ENCODE peak calls at places on chromosomes 13 and 19, in seven cellular contexts. H, Q, F, P, B, K and X are unnamed samples. For H3K4me1, the result is how much of the 10 kb centered on the place peaks cover.

GRCh38 chr13:84400711-84401110 is 518.4 kb upstream of the SLITRK1 start:
- DNase-seq in P (no peak), H (no peak), Q (no peak), B (no peak), F (peak), K (no peak), X (no peak)

GRCh38 chr19:4722671-4723464 is 774 bp downstream of the DPP9 start:
- DNase-seq in H (peak), F (peak), P (no peak), K (no peak), B (no peak), Q (peak), X (peak)

GRCh38 chr19:30450101-30450500 is 77.9 kb downstream of the ZNF536 start:
- DNase-seq in P (peak), K (no peak), B (no peak), F (no peak), Q (peak), H (no peak), X (no peak)

GRCh38 chr19:46068345-46069258 is 27.8 kb upstream of the IGFL4 start:
- DNase-seq in P (peak), H (no peak), F (peak), K (no peak), B (peak), Q (peak), X (no peak)

GRCh38 chr13:59842507-59842906 is 321.2 kb downstream of the DIAPH3 start:
- DNase-seq in K (no peak), B (no peak), Q (no peak), H (no peak), F (peak), P (no peak), X (no peak)

GRCh38 chr13:105936816-105937215 is 598.6 kb downstream of the EFNB2 start:
- DNase-seq in Q (no peak), B (no peak), F (peak), H (no peak), P (no peak), K (no peak), X (no peak)

GRCh38 chr19:38152461-38153379 is 71.3 kb downstream of the DPF1 start:
- DNase-seq in F (peak), P (no peak), B (no peak), Q (no peak), H (no peak), K (no peak), X (no peak)

GRCh38 chr13:47215741-47216140 is 318.9 kb upstream of the HTR2A start:
- DNase-seq in H (no peak), B (no peak), K (no peak), Q (no peak), F (peak), P (no peak), X (no peak)

GRCh38 chr19:3275068-3275582 is 50.7 kb downstream of the CELF5 start:
- DNase-seq in Q (no peak), P (no peak), H (no peak), B (peak), F (no peak), K (no peak), X (no peak)

GRCh38 chr19:40565910-40566495 is 10.7 kb upstream of the SHKBP1 start:
- DNase-seq in Q (no peak), F (no peak), H (no peak), B (no peak), P (no peak), K (no peak), X (no peak)

GRCh38 chr13:28478127-28478526 is 16.8 kb downstream of the FLT1 start:
- DNase-seq in B (no peak), P (no peak), Q (no peak), H (no peak), K (no peak), F (peak), X (no peak)

GRCh38 chr13:73936001-73936400 is 198.2 kb downstream of the KLF12 start:
- DNase-seq in P (no peak), F (peak), B (no peak), K (no peak), H (no peak), Q (no peak), X (no peak)

GRCh38 chr13:112060899-112061366 is 6.0 kb upstream of the SOX1 start:
- DNase-seq in H (no peak), Q (no peak), K (no peak), F (no peak), P (no peak), B (no peak), X (no peak)

GRCh38 chr13:65966991-65967451 is 1263.1 kb downstream of the PCDH9 start:
- DNase-seq in K (no peak), F (peak), P (no peak), B (peak), H (no peak), Q (no peak), X (no peak)

GRCh38 chr13:40318366-40318765 is 348.1 kb downstream of the FOXO1 start:
- DNase-seq in F (no peak), Q (peak), H (peak), B (no peak), K (no peak), P (peak), X (peak)

GRCh38 chr13:86856996-86857395 is 814.2 kb upstream of the SLITRK5 start:
- DNase-seq in K (no peak), B (no peak), H (no peak), P (no peak), Q (no peak), F (peak), X (no peak)

GRCh38 chr13:19597523-19597922 is 35.9 kb upstream of the MPHOSPH8 start:
- DNase-seq in H (no peak), K (no peak), Q (no peak), F (peak), B (no peak), P (no peak), X (no peak)

GRCh38 chr13:31670831-31671617 is 68.3 kb upstream of the RXFP2 start:
- DNase-seq in Q (no peak), H (no peak), P (no peak), F (no peak), B (no peak), K (no peak), X (no peak)

GRCh38 chr13:101202590-101202989 is 213.7 kb downstream of the NALCN start:
- DNase-seq in F (no peak), K (no peak), B (no peak), Q (no peak), P (no peak), H (no peak), X (no peak)

GRCh38 chr19:17079710-17080440 is 4.3 kb downstream of the MYO9B start:
- DNase-seq in K (peak), B (peak), H (peak), Q (peak), F (peak), P (peak), X (peak)

GRCh38 chr13:101447852-101448251 is 4.6 kb upstream of the ITGBL1 start:
- DNase-seq in B (no peak), F (peak), Q (no peak), H (no peak), K (no peak), P (no peak), X (no peak)

GRCh38 chr19:3396881-3397265 is 30.5 kb downstream of the NFIC start:
- DNase-seq in H (no peak), F (no peak), P (no peak), Q (no peak), K (no peak), B (no peak), X (no peak)

GRCh38 chr13:77345150-77345780 is 18.4 kb upstream of the MYCBP2 start:
- DNase-seq in F (no peak), B (no peak), Q (no peak), K (no peak), H (no peak), P (no peak), X (no peak)

GRCh38 chr19:41352609-41353465 is 885 bp downstream of the TGFB1 start:
- DNase-seq in K (peak), P (peak), H (peak), Q (peak), F (peak), B (peak), X (peak)

GRCh38 chr13:94009696-94010095 is 469.8 kb downstream of the DCT start:
- DNase-seq in Q (no peak), K (no peak), H (no peak), B (no peak), P (no peak), F (peak), X (no peak)

GRCh38 chr19:40771101-40771539 is 4.2 kb upstream of the MIA start:
- DNase-seq in H (no peak), K (no peak), B (no peak), F (no peak), Q (no peak), P (no peak), X (no peak)

GRCh38 chr19:10567696-10568443 is 909 bp downstream of the CDKN2D start:
- DNase-seq in F (no peak), H (no peak), B (no peak), K (no peak), Q (no peak), P (no peak), X (no peak)
- H3K4me1 ChIP-seq in F (under half), H (under half), B (under half), K (under half), Q (under half), P (under half), X (under half)

GRCh38 chr19:36489139-36489919 is at the start of gene ZNF566:
- DNase-seq in F (peak), Q (peak), P (peak), K (peak), B (peak), H (peak), X (peak)

GRCh38 chr19:36489920-36490415 is 607 bp upstream of the ZNF566 start:
- DNase-seq in B (peak), P (peak), F (peak), K (no peak), Q (peak), H (peak), X (peak)

GRCh38 chr19:36488816-36489138 is 584 bp downstream of the ZNF566 start:
- DNase-seq in H (no peak), F (no peak), P (no peak), K (no peak), Q (no peak), B (peak), X (no peak)

GRCh38 chr19:36483653-36484052 is 5.7 kb downstream of the ZNF566 start:
- DNase-seq in Q (no peak), B (no peak), F (no peak), H (no peak), P (no peak), K (no peak), X (no peak)

DNA sequence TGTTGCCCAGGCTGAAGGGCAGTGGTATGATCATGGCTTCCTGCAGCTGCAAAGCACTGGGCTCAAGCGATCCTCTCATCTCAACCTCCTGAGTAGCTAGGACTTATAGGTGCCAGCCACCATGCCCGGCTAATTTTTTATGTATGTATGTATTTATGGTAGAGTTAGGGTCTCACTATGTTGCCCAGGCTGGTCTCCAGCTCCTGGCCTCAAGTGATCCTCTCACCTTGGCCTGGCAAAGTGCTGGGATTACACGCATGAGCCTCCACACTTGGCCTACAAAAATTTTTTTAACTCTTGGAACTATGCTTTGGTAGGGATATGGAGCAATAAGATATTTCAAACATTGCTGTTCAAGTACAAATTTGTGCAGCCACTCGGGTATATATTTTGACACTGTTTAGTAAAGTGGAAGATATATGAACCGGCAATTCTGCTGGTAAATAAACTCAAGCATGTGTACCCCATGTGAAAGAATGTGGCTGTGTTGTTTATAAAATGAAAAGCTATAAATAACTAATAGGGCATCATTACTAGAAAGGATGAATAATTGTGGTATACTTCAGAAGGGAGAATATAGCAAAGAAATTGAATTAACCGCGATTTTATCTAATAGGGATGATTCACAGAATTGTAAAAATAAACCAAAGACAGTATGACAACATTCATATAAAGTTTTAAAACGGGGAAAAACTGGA is 1.1 kb downstream of the ZNF566 start:
- DNase-seq in F (peak), K (no peak), B (peak), H (no peak), Q (no peak), P (no peak), X (no peak)
- H3K4me3 ChIP-seq in F (peak), K (peak), B (peak), H (peak), Q (no peak), P (peak), X (peak)

DNA sequence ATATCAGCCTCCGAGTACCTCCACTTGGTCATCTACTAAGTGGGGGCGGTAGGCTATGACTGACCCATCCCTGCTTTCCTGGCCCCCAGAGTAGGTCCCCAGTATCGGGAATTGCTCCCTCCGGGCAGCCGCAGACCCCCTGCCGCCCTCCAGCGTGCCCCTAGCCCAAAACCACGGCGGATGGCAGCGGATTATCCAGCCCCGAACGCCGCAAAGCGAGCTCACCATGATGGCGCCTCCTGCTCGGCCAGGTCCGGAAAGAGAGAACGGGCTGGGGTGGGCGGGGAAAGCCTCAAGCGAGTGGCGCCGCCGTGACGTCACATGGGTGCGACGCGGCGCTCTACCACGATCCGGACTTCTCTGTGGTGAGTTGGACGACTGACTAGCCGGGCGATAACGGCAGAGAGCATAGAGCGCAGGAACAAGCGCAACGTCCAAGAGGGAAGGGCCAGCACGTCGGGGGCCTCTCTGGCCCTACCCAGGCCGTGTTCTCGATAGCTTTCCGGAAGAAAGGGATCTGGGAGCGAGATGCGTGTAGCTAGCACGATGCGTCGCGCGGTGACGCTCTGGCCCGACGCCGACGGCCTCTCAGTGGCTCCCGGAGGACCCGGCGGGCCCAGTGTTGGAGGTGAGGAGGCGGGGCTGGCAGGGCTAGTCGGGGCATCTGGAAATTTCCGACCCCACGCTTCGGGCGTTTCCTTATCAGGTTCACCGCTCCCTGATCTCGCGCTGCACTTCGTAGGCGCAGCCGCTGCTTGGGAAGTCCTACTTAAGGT is at the start of the genes RPL18 and SPHK2:
- DNase-seq in F (peak), B (peak), K (peak), H (peak), P (peak), Q (peak), X (peak)
- TF ChIP-seq POLR2A in F (peak), B (peak), K (peak), H (no peak), P (peak), Q (peak), X (peak)

GRCh38 chr19:1103691-1104451 is at the start of gene GPX4:
- DNase-seq in H (peak), P (peak), K (peak), B (peak), F (peak), Q (peak), X (peak)
- H3K4me1 ChIP-seq in H (under half), P (under half), K (half or more), B (half or more), F (under half), Q (under half), X (under half)

GRCh38 chr19:15843186-15843585 is 27.7 kb upstream of the OR10H1 start:
- DNase-seq in Q (no peak), F (no peak), B (no peak), P (no peak), H (no peak), K (no peak), X (no peak)

GRCh38 chr19:15850385-15850784 is 34.9 kb upstream of the OR10H1 start:
- DNase-seq in F (no peak), K (no peak), P (no peak), B (no peak), H (no peak), Q (no peak), X (no peak)

GRCh38 chr19:15841875-15842569 is 26.6 kb upstream of the OR10H1 start:
- DNase-seq in H (no peak), F (no peak), P (no peak), K (peak), B (peak), Q (no peak), X (no peak)

GRCh38 chr19:15846923-15847322 is 31.5 kb upstream of the OR10H1 start:
- DNase-seq in P (no peak), B (no peak), F (no peak), Q (no peak), K (no peak), H (no peak), X (no peak)
- H3K4me3 ChIP-seq in P (no peak), B (no peak), F (no peak), Q (no peak), K (no peak), H (no peak), X (no peak)

GRCh38 chr19:56400485-56400884 is 3.6 kb upstream of the ZNF583 start:
- DNase-seq in B (no peak), Q (no peak), H (no peak), K (no peak), P (no peak), F (no peak), X (no peak)

GRCh38 chr19:56403261-56403660 is 871 bp upstream of the ZNF583 start:
- DNase-seq in B (no peak), F (peak), P (no peak), K (no peak), Q (no peak), H (no peak), X (no peak)

GRCh38 chr19:56404705-56405056 is 549 bp downstream of the ZNF583 start:
- DNase-seq in H (no peak), P (no peak), F (no peak), Q (no peak), B (no peak), K (no peak), X (no peak)

GRCh38 chr19:56405062-56405461 is 930 bp downstream of the ZNF583 start:
- DNase-seq in B (no peak), P (no peak), H (no peak), K (no peak), Q (no peak), F (no peak), X (no peak)

GRCh38 chr19:56403764-56404704 is at the start of gene ZNF583:
- DNase-seq in B (peak), H (peak), P (peak), Q (peak), F (peak), K (peak), X (peak)
- TF ChIP-seq POLR2A in B (peak), H (no peak), P (no peak), Q (peak), F (peak), K (no peak), X (peak)